ENCODE peak calls at places on chromosomes 5 and 9, in six cellular contexts. V is left ventricle myocardium inferior, J is H9, K is esophagus squamous epithelium, W is neural progenitor cell, M is fibroblast of lung. Z is an unnamed sample. For H3K4me1, the result is how much of the 10 kb centered on the place peaks cover.

GRCh38 chr5:67147768-67148167 is 48.8 kb downstream of the CD180 start:
- DNase-seq in V (no peak), J (no peak), K (no peak), W (no peak), M (peak), Z (no peak)

GRCh38 chr5:42858031-42858643 is 46.4 kb upstream of the SELENOP start:
- DNase-seq in V (no peak), J (no peak), K (no peak), W (no peak), M (peak), Z (no peak)

GRCh38 chr9:4861145-4861544 is 68.4 kb downstream of the RCL1 start:
- DNase-seq in V (no peak), J (no peak), K (no peak), W (no peak), M (no peak), Z (no peak)

GRCh38 chr9:91182429-91182828 is 179.3 kb downstream of the AUH start:
- DNase-seq in V (no peak), J (no peak), K (no peak), W (no peak), M (peak), Z (no peak)

GRCh38 chr5:9395736-9396135 is 150.1 kb downstream of the SEMA5A start:
- DNase-seq in V (no peak), J (no peak), K (no peak), W (no peak), M (peak), Z (no peak)

GRCh38 chr9:79570449-79571308 is 1.1 kb upstream of the TLE4 start:
- DNase-seq in V (peak), J (peak), K (peak), W (peak), M (peak), Z (peak)

GRCh38 chr5:29005386-29005785 is 1967.0 kb upstream of the CDH9 start:
- DNase-seq in V (no peak), J (no peak), K (no peak), W (peak), M (no peak), Z (no peak)

GRCh38 chr5:2857837-2858236 is 106.4 kb upstream of the IRX2 start:
- DNase-seq in V (no peak), J (no peak), K (no peak), W (no peak), M (no peak), Z (no peak)

GRCh38 chr5:113195726-113196125 is 219.1 kb downstream of the DCP2 start:
- DNase-seq in V (no peak), J (no peak), K (no peak), W (no peak), M (no peak), Z (no peak)

GRCh38 chr9:114371343-114371985 is 16.3 kb downstream of the AKNA start:
- DNase-seq in V (no peak), J (no peak), K (no peak), W (no peak), M (no peak), Z (no peak)

GRCh38 chr5:31753700-31754461 is 115.0 kb downstream of the PDZD2 start:
- DNase-seq in V (no peak), J (no peak), K (no peak), W (peak), M (no peak), Z (no peak)

GRCh38 chr9:88993871-88994819 is 2.9 kb downstream of the S1PR3 start:
- DNase-seq in V (no peak), J (no peak), K (no peak), W (no peak), M (no peak), Z (no peak)

GRCh38 chr5:158695595-158696330 is 404.0 kb downstream of the EBF1 start:
- DNase-seq in V (peak), J (peak), K (no peak), W (peak), M (peak), Z (peak)

GRCh38 chr9:16530669-16531461 is 339.6 kb downstream of the BNC2 start:
- DNase-seq in V (no peak), J (no peak), K (no peak), W (no peak), M (peak), Z (no peak)

GRCh38 chr9:91145496-91145895 is 216.2 kb downstream of the AUH start:
- DNase-seq in V (no peak), J (no peak), K (no peak), W (no peak), M (no peak), Z (no peak)

GRCh38 chr9:85599540-85600140 is 142.1 kb downstream of the AGTPBP1 start:
- DNase-seq in V (no peak), J (no peak), K (no peak), W (no peak), M (no peak), Z (no peak)

GRCh38 chr5:99141534-99142135 is 212.8 kb upstream of the CHD1 start:
- DNase-seq in V (no peak), J (peak), K (no peak), W (peak), M (no peak), Z (no peak)

GRCh38 chr9:87826331-87826730 is 56.3 kb upstream of the SPATA31E1 start:
- DNase-seq in V (no peak), J (no peak), K (no peak), W (no peak), M (no peak), Z (no peak)

GRCh38 chr9:93595461-93595860 is 19.1 kb downstream of the PHF2 start:
- DNase-seq in V (no peak), J (no peak), K (no peak), W (no peak), M (no peak), Z (no peak)

GRCh38 chr9:37994639-37995347 is 74.2 kb downstream of the SHB start:
- DNase-seq in V (peak), J (no peak), K (no peak), W (no peak), M (peak), Z (no peak)

GRCh38 chr5:35129921-35130485 is 82.3 kb upstream of the AGXT2 start:
- DNase-seq in V (no peak), J (no peak), K (no peak), W (no peak), M (peak), Z (no peak)

GRCh38 chr9:109518621-109519335 is 20.7 kb upstream of the PTPN3 start:
- DNase-seq in V (no peak), J (no peak), K (no peak), W (no peak), M (no peak), Z (no peak)

GRCh38 chr5:13359326-13359725 is 585.2 kb downstream of the DNAH5 start:
- DNase-seq in V (no peak), J (no peak), K (no peak), W (no peak), M (no peak), Z (no peak)

GRCh38 chr5:4720831-4721230 is 419.3 kb upstream of the ADAMTS16 start:
- DNase-seq in V (no peak), J (no peak), K (no peak), W (no peak), M (no peak), Z (no peak)

GRCh38 chr9:127388037-127388855 is 8.7 kb upstream of the SLC2A8 start:
- DNase-seq in V (peak), J (no peak), K (no peak), W (no peak), M (peak), Z (peak)

GRCh38 chr9:87327567-87328125 is 170.0 kb upstream of the DAPK1 start:
- DNase-seq in V (no peak), J (no peak), K (no peak), W (no peak), M (no peak), Z (no peak)

GRCh38 chr5:2205596-2205995 is 322.9 kb upstream of the IRX4 start:
- DNase-seq in V (no peak), J (no peak), K (no peak), W (no peak), M (no peak), Z (no peak)

GRCh38 chr9:28648723-28649122 is 1075.4 kb upstream of the C9orf72 start:
- DNase-seq in V (no peak), J (no peak), K (no peak), W (peak), M (no peak), Z (no peak)

GRCh38 chr5:28517691-28518090 is 1479.3 kb upstream of the CDH9 start:
- DNase-seq in V (no peak), J (no peak), K (no peak), W (no peak), M (no peak), Z (no peak)

GRCh38 chr9:113984639-113985380 is 93.3 kb downstream of the AMBP start:
- DNase-seq in V (no peak), J (no peak), K (no peak), W (no peak), M (no peak), Z (no peak)

GRCh38 chr5:149517461-149518122 is 33.6 kb downstream of the CSNK1A1 start:
- DNase-seq in V (no peak), J (no peak), K (no peak), W (peak), M (peak), Z (no peak)

GRCh38 chr5:170159101-170159698 is 53.5 kb downstream of the FOXI1 start:
- DNase-seq in V (no peak), J (no peak), K (no peak), W (no peak), M (no peak), Z (no peak)

GRCh38 chr5:28344803-28345433 is 1306.5 kb upstream of the CDH9 start:
- DNase-seq in V (no peak), J (peak), K (no peak), W (peak), M (no peak), Z (no peak)

GRCh38 chr9:135387976-135388375 is 91.6 kb upstream of the PPP1R26 start:
- DNase-seq in V (no peak), J (no peak), K (no peak), W (no peak), M (no peak), Z (no peak)

GRCh38 chr5:16713386-16713928 is 96.7 kb upstream of the RETREG1 start:
- DNase-seq in V (no peak), J (peak), K (no peak), W (peak), M (peak), Z (no peak)

DNA sequence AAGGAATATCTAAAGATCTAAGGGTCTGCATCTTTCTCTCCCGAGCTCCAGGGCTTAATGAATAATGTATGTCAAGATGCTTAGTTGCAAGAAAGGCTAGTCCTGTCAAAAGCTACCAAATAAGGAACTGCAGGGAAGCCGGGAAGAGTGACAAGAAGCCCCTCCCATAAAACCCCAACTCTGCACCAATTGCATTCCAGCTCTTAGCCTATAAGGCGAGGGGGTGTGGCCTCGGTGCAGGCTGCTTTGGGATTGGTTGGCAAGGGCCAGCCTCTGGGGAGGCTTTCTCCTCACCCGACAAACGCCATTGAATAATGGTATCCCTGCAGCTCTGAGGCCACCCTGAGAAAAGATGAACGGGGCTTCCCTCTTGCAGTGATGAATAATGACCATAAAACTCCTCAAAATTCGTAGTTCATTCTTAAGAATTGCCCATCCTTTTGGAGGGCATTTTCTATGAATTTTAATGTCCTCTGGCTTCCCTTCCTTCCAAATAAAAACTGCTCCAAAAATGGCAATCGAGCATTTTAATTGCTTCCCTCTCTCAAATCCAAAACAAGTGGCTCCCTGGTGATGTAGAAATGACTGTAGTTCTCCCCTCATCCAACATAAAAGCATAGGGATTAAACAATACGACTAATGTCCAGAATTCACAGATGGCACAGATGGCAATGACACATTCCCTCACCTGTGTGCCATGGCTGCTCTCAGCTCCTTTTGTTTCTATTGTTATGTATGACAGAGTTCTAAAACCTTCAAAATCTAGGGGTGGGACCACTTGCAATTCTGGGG is 417.1 kb downstream of the RAB3C start:
- DNase-seq in V (no peak), J (peak), K (no peak), W (peak), M (no peak), Z (no peak)
- H3K4me1 ChIP-seq in V (under half), J (under half), K (under half), W (under half), M (under half), Z (under half)

GRCh38 chr9:106868096-106868495 is 5.1 kb downstream of the ZNF462 start:
- DNase-seq in V (no peak), J (no peak), K (no peak), W (no peak), M (no peak), Z (no peak)
- H3K4me1 ChIP-seq in V (half or more), J (under half), K (half or more), W (half or more), M (under half), Z (under half)

GRCh38 chr5:139670369-139671095 is 22.4 kb downstream of the CXXC5 start:
- DNase-seq in V (no peak), J (no peak), K (no peak), W (peak), M (no peak), Z (peak)

GRCh38 chr5:139668924-139669680 is 21.0 kb downstream of the CXXC5 start:
- DNase-seq in V (no peak), J (no peak), K (no peak), W (no peak), M (no peak), Z (no peak)

GRCh38 chr5:139668064-139668880 is 20.1 kb downstream of the CXXC5 start:
- DNase-seq in V (peak), J (no peak), K (no peak), W (peak), M (peak), Z (no peak)

GRCh38 chr5:139671096-139671841 is 23.1 kb downstream of the CXXC5 start:
- DNase-seq in V (peak), J (no peak), K (no peak), W (peak), M (no peak), Z (no peak)

GRCh38 chr5:139669681-139670368 is 21.7 kb downstream of the CXXC5 start:
- DNase-seq in V (peak), J (no peak), K (no peak), W (no peak), M (no peak), Z (peak)
- H3K4me1 ChIP-seq in V (half or more), J (under half), K (under half), W (under half), M (under half), Z (under half)

DNA sequence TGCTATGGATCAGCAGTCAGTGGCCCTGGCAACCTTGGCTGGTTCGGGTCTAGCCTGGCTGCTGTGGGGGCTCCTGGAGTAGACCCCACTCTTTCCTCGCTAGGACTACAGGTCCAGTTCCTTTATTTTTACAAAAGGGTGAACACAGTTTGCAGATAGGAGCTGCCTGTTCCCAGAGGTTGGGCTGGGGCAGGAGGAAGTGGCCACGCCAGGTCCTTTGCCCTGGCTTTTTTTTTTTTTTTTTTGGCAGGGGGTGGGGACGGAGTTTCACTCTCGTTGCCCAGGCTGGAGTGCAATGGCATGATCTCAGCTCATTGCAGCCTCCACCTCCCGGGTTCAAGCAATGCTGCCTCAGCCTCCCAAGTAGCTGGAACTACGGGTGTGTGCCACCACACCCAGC is 7.9 kb downstream of the SLC2A6 start:
- DNase-seq in V (no peak), J (no peak), K (no peak), W (no peak), M (no peak), Z (no peak)
- H3K4me1 ChIP-seq in V (under half), J (under half), K (under half), W (under half), M (under half), Z (under half)

GRCh38 chr9:115594551-115594950 is 476.6 kb upstream of the TNC start:
- DNase-seq in V (no peak), J (no peak), K (no peak), W (no peak), M (no peak), Z (no peak)
- H3K4me1 ChIP-seq in V (under half), J (under half), K (under half), W (under half), M (under half), Z (under half)

GRCh38 chr5:119274767-119275130 is 81.1 kb upstream of the TNFAIP8 start:
- DNase-seq in V (no peak), J (no peak), K (no peak), W (no peak), M (peak), Z (no peak)

GRCh38 chr5:119276976-119277375 is 78.8 kb upstream of the TNFAIP8 start:
- DNase-seq in V (no peak), J (no peak), K (no peak), W (no peak), M (no peak), Z (no peak)

GRCh38 chr5:119275146-119275872 is 80.5 kb upstream of the TNFAIP8 start:
- DNase-seq in V (no peak), J (no peak), K (no peak), W (no peak), M (no peak), Z (no peak)

GRCh38 chr5:119274024-119274766 is 81.6 kb upstream of the TNFAIP8 start:
- DNase-seq in V (no peak), J (peak), K (no peak), W (no peak), M (no peak), Z (no peak)

DNA sequence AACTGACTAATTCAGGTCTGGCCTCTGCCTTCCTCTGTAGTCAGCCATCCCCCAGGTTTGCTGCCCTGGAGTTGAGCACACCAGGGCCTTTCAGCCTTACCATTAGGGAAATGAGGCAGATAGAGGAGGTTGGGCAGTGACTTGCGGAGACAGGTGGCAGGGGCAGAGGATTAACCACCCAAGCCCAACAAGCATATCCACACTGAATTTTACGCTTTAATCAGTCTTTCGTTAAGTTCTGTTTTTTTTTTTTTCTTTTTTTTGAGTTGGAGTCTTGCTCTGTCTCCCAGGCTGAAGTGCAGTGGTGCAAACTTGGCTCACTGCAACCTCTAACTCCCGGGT is 80.0 kb upstream of the TNFAIP8 start:
- DNase-seq in V (no peak), J (no peak), K (no peak), W (no peak), M (no peak), Z (no peak)
- H3K4me1 ChIP-seq in V (under half), J (under half), K (under half), W (under half), M (under half), Z (half or more)